ENCODE peak calls at places on chromosome 12, in four cellular contexts. One of them, this sample, is unnamed.

GRCh38 chr12:1044697-1045096 is 53.7 kb downstream of the ERC1 start:
- DNase-seq in K562: no peak
- DNase-seq in psoas muscle: no peak
- DNase-seq in epithelial cell of esophagus: peak; percentile 43
- DNase-seq in this sample: peak; percentile 47

GRCh38 chr12:92556622-92557421 is 146.0 kb upstream of the PLEKHG7 start:
- DNase-seq in psoas muscle: no peak
- DNase-seq in K562: no peak
- DNase-seq in epithelial cell of esophagus: no peak
- DNase-seq in this sample: no peak

GRCh38 chr12:42560977-42561376 is 28.6 kb downstream of the PRICKLE1 start:
- DNase-seq in K562: no peak
- DNase-seq in epithelial cell of esophagus: no peak
- DNase-seq in psoas muscle: no peak
- DNase-seq in this sample: no peak

GRCh38 chr12:97756066-97756701 is 293.6 kb downstream of the RMST start:
- DNase-seq in K562: no peak
- DNase-seq in epithelial cell of esophagus: no peak
- DNase-seq in psoas muscle: no peak
- DNase-seq in this sample: peak; percentile 16

GRCh38 chr12:77116277-77116676 is 50.9 kb upstream of the E2F7 start:
- DNase-seq in K562: no peak
- DNase-seq in psoas muscle: no peak
- DNase-seq in epithelial cell of esophagus: no peak
- DNase-seq in this sample: peak; percentile 53

GRCh38 chr12:113889806-113890581 is 76.1 kb downstream of the RBM19 start:
- DNase-seq in K562: no peak
- DNase-seq in psoas muscle: no peak
- DNase-seq in epithelial cell of esophagus: no peak
- DNase-seq in this sample: no peak

GRCh38 chr12:95790912-95791849 is 617 bp upstream of the NTN4 start:
- DNase-seq in epithelial cell of esophagus: peak; percentile 45
- DNase-seq in psoas muscle: peak; percentile 26
- DNase-seq in K562: no peak
- DNase-seq in this sample: no peak

GRCh38 chr12:7155471-7156034 is 25.4 kb downstream of the CLSTN3 start:
- DNase-seq in psoas muscle: no peak
- DNase-seq in epithelial cell of esophagus: peak; percentile 86
- DNase-seq in K562: no peak
- DNase-seq in this sample: peak; percentile 8

GRCh38 chr12:45355750-45356149 is 139.9 kb downstream of the ANO6 start:
- DNase-seq in K562: peak; percentile 45
- DNase-seq in epithelial cell of esophagus: no peak
- DNase-seq in psoas muscle: no peak
- DNase-seq in this sample: no peak

GRCh38 chr12:64186789-64187188 is 35.3 kb downstream of the KICS2 start:
- DNase-seq in epithelial cell of esophagus: peak; percentile 78
- DNase-seq in K562: peak; percentile 7
- DNase-seq in psoas muscle: no peak
- DNase-seq in this sample: no peak

GRCh38 chr12:107404981-107405380 is 280.6 kb upstream of the PWP1 start:
- DNase-seq in epithelial cell of esophagus: peak; percentile 69
- DNase-seq in psoas muscle: no peak
- DNase-seq in K562: peak; percentile 47
- DNase-seq in this sample: peak; percentile 43

GRCh38 chr12:25151476-25151875 is 43.5 kb downstream of the DNAI7 start:
- DNase-seq in epithelial cell of esophagus: peak; percentile 92
- DNase-seq in psoas muscle: peak; percentile 26
- DNase-seq in K562: no peak
- DNase-seq in this sample: peak; percentile 96

GRCh38 chr12:116582610-116583009 is 23.4 kb downstream of the MAP1LC3B2 start:
- DNase-seq in psoas muscle: no peak
- DNase-seq in K562: peak; percentile 82
- DNase-seq in epithelial cell of esophagus: no peak
- DNase-seq in this sample: peak; percentile 90

GRCh38 chr12:19093218-19093617 is 36.3 kb upstream of the PLEKHA5 start:
- DNase-seq in epithelial cell of esophagus: no peak
- DNase-seq in K562: no peak
- DNase-seq in psoas muscle: no peak
- DNase-seq in this sample: peak; percentile 18

GRCh38 chr12:45191239-45191638 is 24.7 kb upstream of the ANO6 start:
- DNase-seq in K562: no peak
- DNase-seq in epithelial cell of esophagus: peak; percentile 52
- DNase-seq in psoas muscle: no peak
- DNase-seq in this sample: peak; percentile 52

GRCh38 chr12:110039085-110039807 is 9.1 kb downstream of the C12orf76 start:
- DNase-seq in psoas muscle: no peak
- DNase-seq in K562: peak; percentile 28
- DNase-seq in epithelial cell of esophagus: peak; percentile 94
- DNase-seq in this sample: peak; percentile 95

GRCh38 chr12:113469893-113470743 is 1.6 kb downstream of the LHX5 start:
- DNase-seq in psoas muscle: no peak
- DNase-seq in epithelial cell of esophagus: no peak
- DNase-seq in K562: no peak
- DNase-seq in this sample: no peak

GRCh38 chr12:114767906-114768697 is 84.1 kb upstream of the TBX3 start:
- DNase-seq in K562: no peak
- DNase-seq in epithelial cell of esophagus: no peak
- DNase-seq in psoas muscle: no peak
- DNase-seq in this sample: peak; percentile 49

GRCh38 chr12:127355061-127355820 is 911.7 kb upstream of the TMEM132C start:
- DNase-seq in K562: peak; percentile 39
- DNase-seq in epithelial cell of esophagus: peak; percentile 66
- DNase-seq in psoas muscle: no peak
- DNase-seq in this sample: peak; percentile 6

GRCh38 chr12:85405781-85406522 is 125.9 kb downstream of the ALX1 start:
- DNase-seq in epithelial cell of esophagus: peak; percentile 5
- DNase-seq in psoas muscle: no peak
- DNase-seq in K562: no peak
- DNase-seq in this sample: peak; percentile 76

GRCh38 chr12:109476807-109477184 is 304 bp downstream of the KCTD10 start:
- DNase-seq in K562: no peak
- DNase-seq in psoas muscle: no peak
- DNase-seq in epithelial cell of esophagus: no peak
- DNase-seq in this sample: no peak

GRCh38 chr12:15544589-15544988 is 222.3 kb downstream of the PTPRO start:
- DNase-seq in epithelial cell of esophagus: no peak
- DNase-seq in psoas muscle: no peak
- DNase-seq in K562: no peak
- DNase-seq in this sample: no peak

GRCh38 chr12:93957870-93958269 is 190.5 kb upstream of the PLXNC1 start:
- DNase-seq in epithelial cell of esophagus: no peak
- DNase-seq in psoas muscle: no peak
- DNase-seq in K562: no peak
- DNase-seq in this sample: no peak

GRCh38 chr12:4265280-4265679 is 8.3 kb upstream of the CCND2 start:
- DNase-seq in K562: no peak
- DNase-seq in epithelial cell of esophagus: peak; percentile 46
- DNase-seq in psoas muscle: no peak
- DNase-seq in this sample: peak; percentile 67

GRCh38 chr12:45425426-45425825 is 209.5 kb downstream of the ANO6 start:
- DNase-seq in epithelial cell of esophagus: no peak
- DNase-seq in K562: no peak
- DNase-seq in psoas muscle: no peak
- DNase-seq in this sample: peak; percentile 34

GRCh38 chr12:116361404-116362223 is 84.1 kb upstream of the MED13L start:
- DNase-seq in K562: no peak
- DNase-seq in epithelial cell of esophagus: no peak
- DNase-seq in psoas muscle: peak; percentile 70
- DNase-seq in this sample: no peak

GRCh38 chr12:14984036-14984435 is 11.2 kb downstream of the PDE6H start:
- DNase-seq in epithelial cell of esophagus: no peak
- DNase-seq in K562: no peak
- DNase-seq in psoas muscle: no peak
- DNase-seq in this sample: no peak

GRCh38 chr12:30002677-30003076 is 218.9 kb upstream of the TMTC1 start:
- DNase-seq in epithelial cell of esophagus: no peak
- DNase-seq in K562: no peak
- DNase-seq in psoas muscle: no peak
- DNase-seq in this sample: no peak

GRCh38 chr12:28318273-28318672 is 128.0 kb downstream of the CCDC91 start:
- DNase-seq in psoas muscle: no peak
- DNase-seq in K562: no peak
- DNase-seq in epithelial cell of esophagus: no peak
- DNase-seq in this sample: no peak

GRCh38 chr12:25320123-25321006 is 69.6 kb upstream of the KRAS start:
- DNase-seq in epithelial cell of esophagus: peak; percentile 18
- DNase-seq in K562: no peak
- DNase-seq in psoas muscle: no peak
- DNase-seq in this sample: no peak

GRCh38 chr12:113673524-113674238 is 202.0 kb upstream of the LHX5 start:
- DNase-seq in epithelial cell of esophagus: no peak
- DNase-seq in psoas muscle: no peak
- DNase-seq in K562: no peak
- DNase-seq in this sample: no peak

GRCh38 chr12:28946361-28946760 is 202.7 kb upstream of the FAR2 start:
- DNase-seq in psoas muscle: no peak
- DNase-seq in epithelial cell of esophagus: no peak
- DNase-seq in K562: no peak
- DNase-seq in this sample: no peak

GRCh38 chr12:49070971-49071370 is 1.2 kb upstream of the RHEBL1 start:
- DNase-seq in psoas muscle: no peak
- DNase-seq in K562: no peak
- DNase-seq in epithelial cell of esophagus: no peak
- DNase-seq in this sample: no peak

GRCh38 chr12:53381739-53382630 is 2.0 kb downstream of the SP1 start:
- DNase-seq in K562: peak; percentile 77
- DNase-seq in psoas muscle: peak; percentile 70
- DNase-seq in epithelial cell of esophagus: peak; percentile 97
- DNase-seq in this sample: peak; percentile 80
- TF ChIP-seq CTCF in K562: peak; percentile 77
- TF ChIP-seq CTCF in psoas muscle: peak; percentile 55
- TF ChIP-seq CTCF in epithelial cell of esophagus: peak; percentile 65
- TF ChIP-seq CTCF in this sample: peak; percentile 49

GRCh38 chr12:90407841-90408240 is 547.1 kb downstream of the CCER1 start:
- DNase-seq in psoas muscle: no peak
- DNase-seq in K562: no peak
- DNase-seq in epithelial cell of esophagus: no peak
- DNase-seq in this sample: peak; percentile 7
- TF ChIP-seq CTCF in psoas muscle: no peak
- TF ChIP-seq CTCF in K562: no peak
- TF ChIP-seq CTCF in epithelial cell of esophagus: no peak
- TF ChIP-seq CTCF in this sample: peak; percentile 1

DNA sequence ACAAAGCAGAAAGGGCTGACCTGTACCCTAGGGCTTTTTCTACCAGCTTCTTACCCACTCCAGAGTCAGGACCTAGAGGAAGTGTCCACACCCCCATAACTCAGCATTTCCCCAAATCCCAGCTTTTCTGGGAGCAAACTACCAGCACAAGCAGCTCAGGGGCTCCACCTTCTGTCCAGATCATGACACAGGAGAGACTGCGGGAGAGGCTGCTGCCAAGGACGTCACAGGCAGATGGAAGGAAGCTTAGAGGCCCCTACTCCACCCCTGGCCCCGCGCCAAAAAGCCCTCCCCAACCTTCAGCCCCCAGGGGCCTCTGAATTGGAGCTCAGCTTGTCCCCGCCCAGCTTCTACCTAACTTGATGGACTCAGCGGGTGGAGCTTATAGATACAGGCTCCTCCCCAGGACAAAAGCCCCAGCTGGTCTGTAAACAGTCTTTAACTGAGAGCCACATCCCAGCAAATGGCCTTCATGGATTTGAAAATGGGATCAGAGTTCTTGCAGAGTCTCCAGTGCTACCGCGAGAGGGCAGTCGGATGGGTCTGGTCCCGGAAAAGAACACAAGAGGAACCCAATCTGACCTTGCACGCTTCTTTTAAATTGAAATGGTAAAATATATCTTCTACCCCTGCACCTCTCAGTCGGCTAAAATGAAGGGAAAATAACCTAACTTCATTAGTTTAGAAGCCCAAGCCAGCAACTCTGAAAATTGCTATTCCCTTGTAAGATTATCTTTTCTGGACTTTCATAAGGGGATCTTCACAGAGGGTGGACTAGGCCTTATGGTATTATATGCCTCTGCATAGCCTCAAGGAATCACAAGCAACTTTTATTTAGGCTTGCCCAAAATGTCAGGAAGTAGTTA is 6.8 kb upstream of the BAZ2A start:
- DNase-seq in epithelial cell of esophagus: peak; percentile 100
- DNase-seq in psoas muscle: peak; percentile 99
- DNase-seq in K562: peak; percentile 100
- DNase-seq in this sample: peak; percentile 100
- TF ChIP-seq CTCF in epithelial cell of esophagus: peak; percentile 70
- TF ChIP-seq CTCF in psoas muscle: peak; percentile 56
- TF ChIP-seq CTCF in K562: peak; percentile 91
- TF ChIP-seq CTCF in this sample: peak; percentile 61

DNA sequence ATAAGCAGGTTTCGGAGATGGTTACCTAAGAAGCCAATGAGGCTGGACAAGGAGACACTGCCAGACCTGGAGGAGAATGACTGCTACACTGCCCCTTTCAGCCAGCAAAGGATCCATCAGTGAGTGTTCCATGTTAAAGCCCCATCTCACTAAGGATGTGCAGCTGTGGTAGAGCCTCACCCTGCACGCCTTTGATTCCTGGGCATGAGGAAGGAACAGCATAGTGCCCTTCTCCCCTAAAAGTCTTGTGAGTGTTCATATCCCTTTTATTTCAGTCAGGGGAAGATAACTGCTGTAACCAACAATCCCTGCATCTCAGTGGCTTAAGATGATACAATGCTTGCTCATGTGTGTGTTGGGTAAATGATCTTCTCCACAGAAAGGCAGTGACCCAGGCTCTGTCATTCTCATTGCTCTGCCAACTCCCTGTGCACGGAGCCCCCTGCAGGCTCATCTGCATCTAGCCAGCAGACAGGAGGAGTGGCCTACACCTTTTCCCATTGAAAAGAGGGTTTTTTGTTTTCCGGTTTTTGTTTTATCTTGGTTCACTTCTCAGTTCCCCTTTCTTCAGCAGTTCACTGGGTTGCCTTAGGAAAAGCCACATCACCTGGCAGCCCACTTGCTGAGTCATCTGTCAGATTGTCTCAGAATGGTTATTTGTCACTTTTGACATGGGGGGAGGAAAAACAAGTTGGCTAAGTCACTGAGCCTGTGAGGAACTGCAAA is 193.1 kb downstream of the ANO4 start:
- DNase-seq in K562: peak; percentile 65
- DNase-seq in psoas muscle: peak; percentile 11
- DNase-seq in epithelial cell of esophagus: peak; percentile 64
- DNase-seq in this sample: peak; percentile 62
- TF ChIP-seq CTCF in K562: peak; percentile 39
- TF ChIP-seq CTCF in psoas muscle: no peak
- TF ChIP-seq CTCF in epithelial cell of esophagus: peak; percentile 41
- TF ChIP-seq CTCF in this sample: peak; percentile 69

GRCh38 chr12:52305921-52306705 is 14.8 kb upstream of the KRT81 start:
- DNase-seq in K562: no peak
- DNase-seq in epithelial cell of esophagus: no peak
- DNase-seq in psoas muscle: no peak
- DNase-seq in this sample: no peak
- TF ChIP-seq CTCF in K562: peak; percentile 19
- TF ChIP-seq CTCF in epithelial cell of esophagus: peak; percentile 4
- TF ChIP-seq CTCF in psoas muscle: no peak
- TF ChIP-seq CTCF in this sample: peak; percentile 30

DNA sequence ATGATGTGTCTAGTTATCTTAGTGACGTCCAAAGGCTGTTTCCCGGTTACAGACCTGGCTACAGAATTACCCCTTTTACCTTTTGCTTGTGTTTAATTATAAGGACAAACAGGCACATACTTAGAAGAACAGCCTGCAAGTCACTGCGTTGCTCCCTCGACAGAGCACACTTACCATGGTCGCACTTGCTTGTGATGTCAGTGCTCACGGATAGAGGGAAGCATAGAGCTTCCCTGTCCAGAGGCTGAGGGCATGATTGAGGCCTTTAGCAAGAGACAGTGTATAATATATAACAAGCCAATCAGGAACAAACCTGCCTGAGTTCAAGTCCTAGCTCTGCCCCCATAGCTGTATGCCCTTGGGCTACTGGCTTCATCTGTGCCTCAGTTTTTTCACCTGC is 73.2 kb upstream of the SCN8A start:
- DNase-seq in epithelial cell of esophagus: no peak
- DNase-seq in K562: peak; percentile 30
- DNase-seq in psoas muscle: no peak
- DNase-seq in this sample: peak; percentile 6
- TF ChIP-seq CTCF in epithelial cell of esophagus: no peak
- TF ChIP-seq CTCF in K562: peak; percentile 61
- TF ChIP-seq CTCF in psoas muscle: no peak
- TF ChIP-seq CTCF in this sample: peak; percentile 11